ENCODE peak calls at places on chromosomes 13 and 19, in five cellular contexts. One of them, this sample, is unnamed.

GRCh38 chr19:12578641-12579040 is 27.4 kb upstream of the ZNF564 start:
- DNase-seq in CD4-positive, alpha-beta T cell: no peak
- DNase-seq in brain microvascular endothelial cell: no peak
- DNase-seq in Daoy: no peak
- DNase-seq in NCI-H2081: no peak
- DNase-seq in this sample: no peak

GRCh38 chr19:30360378-30361106 is 11.6 kb upstream of the ZNF536 start:
- DNase-seq in CD4-positive, alpha-beta T cell: no peak
- DNase-seq in brain microvascular endothelial cell: no peak
- DNase-seq in Daoy: peak
- DNase-seq in NCI-H2081: no peak
- DNase-seq in this sample: no peak

GRCh38 chr13:100454876-100455275 is 133.7 kb downstream of the GGACT start:
- DNase-seq in CD4-positive, alpha-beta T cell: no peak
- DNase-seq in brain microvascular endothelial cell: peak
- DNase-seq in Daoy: peak
- DNase-seq in NCI-H2081: no peak
- DNase-seq in this sample: no peak

GRCh38 chr19:45168767-45169351 is 8.1 kb upstream of the NKPD1 start:
- DNase-seq in CD4-positive, alpha-beta T cell: no peak
- DNase-seq in brain microvascular endothelial cell: no peak
- DNase-seq in Daoy: no peak
- DNase-seq in NCI-H2081: no peak
- DNase-seq in this sample: no peak

GRCh38 chr19:29667941-29668340 is 2.7 kb downstream of the PLEKHF1 start:
- DNase-seq in CD4-positive, alpha-beta T cell: peak
- DNase-seq in brain microvascular endothelial cell: no peak
- DNase-seq in Daoy: no peak
- DNase-seq in NCI-H2081: no peak
- DNase-seq in this sample: no peak

GRCh38 chr13:106874308-106874707 is 306.4 kb upstream of the ARGLU1 start:
- DNase-seq in CD4-positive, alpha-beta T cell: no peak
- DNase-seq in brain microvascular endothelial cell: no peak
- DNase-seq in Daoy: no peak
- DNase-seq in NCI-H2081: no peak
- DNase-seq in this sample: no peak

GRCh38 chr19:17479325-17479791 is 9.0 kb downstream of the SLC27A1 start:
- DNase-seq in CD4-positive, alpha-beta T cell: no peak
- DNase-seq in brain microvascular endothelial cell: peak
- DNase-seq in Daoy: peak
- DNase-seq in NCI-H2081: no peak
- DNase-seq in this sample: no peak

GRCh38 chr13:72805663-72806341 is 23.9 kb downstream of the PIBF1 start:
- DNase-seq in CD4-positive, alpha-beta T cell: no peak
- DNase-seq in brain microvascular endothelial cell: no peak
- DNase-seq in Daoy: no peak
- DNase-seq in NCI-H2081: no peak
- DNase-seq in this sample: no peak

GRCh38 chr19:23415561-23416191 is 20.4 kb upstream of the ZNF91 start:
- DNase-seq in CD4-positive, alpha-beta T cell: no peak
- DNase-seq in brain microvascular endothelial cell: no peak
- DNase-seq in Daoy: peak
- DNase-seq in NCI-H2081: no peak
- DNase-seq in this sample: no peak

GRCh38 chr19:3699071-3699740 is 1.1 kb downstream of the PIP5K1C start:
- DNase-seq in CD4-positive, alpha-beta T cell: no peak
- DNase-seq in brain microvascular endothelial cell: no peak
- DNase-seq in Daoy: peak
- DNase-seq in NCI-H2081: no peak
- DNase-seq in this sample: peak

GRCh38 chr13:23741879-23742510 is 147.2 kb downstream of the MIPEP start:
- DNase-seq in CD4-positive, alpha-beta T cell: no peak
- DNase-seq in brain microvascular endothelial cell: no peak
- DNase-seq in Daoy: peak
- DNase-seq in NCI-H2081: no peak
- DNase-seq in this sample: no peak

This sample was measured in pancreas.